ENCODE peak calls at places on chromosomes 5 and 9, in seven cellular contexts. A is GM23338, C is HCT116, Q is GM12878, J is SK-N-SH, V is K562, P is H1. N is an unnamed sample.
A peak's percentile ranks its signal among the peaks of the same experiment; 100 is the strongest.

GRCh38 chr5:148342371-148343048 is 7.2 kb downstream of the SPINK9 start:
- DNase-seq in A (no peak), C (no peak), Q (no peak), J (no peak), V (no peak), P (no peak), N (no peak)

GRCh38 chr9:93076101-93076791 is 17.7 kb downstream of the SUSD3 start:
- DNase-seq in A (no peak), C (no peak), Q (no peak), J (no peak), V (no peak), P (no peak), N (no peak)

GRCh38 chr5:137071941-137072340 is 427.2 kb downstream of the SPOCK1 start:
- DNase-seq in A (no peak), C (no peak), Q (no peak), J (no peak), V (no peak), P (no peak), N (peak; percentile 72)

GRCh38 chr5:154461531-154461930 is 15.7 kb downstream of the SAP30L start:
- DNase-seq in A (peak; percentile 71), C (no peak), Q (no peak), J (no peak), V (no peak), P (no peak), N (no peak)

GRCh38 chr5:140118294-140118936 is 4.5 kb downstream of the PURA start:
- DNase-seq in A (peak; percentile 47), C (no peak), Q (no peak), J (no peak), V (no peak), P (no peak), N (no peak)

GRCh38 chr9:129008469-129008965 is 19.6 kb downstream of the SH3GLB2 start:
- DNase-seq in A (no peak), C (no peak), Q (no peak), J (no peak), V (no peak), P (no peak), N (no peak)

GRCh38 chr5:83924171-83924570 is 203.5 kb upstream of the HAPLN1 start:
- DNase-seq in A (no peak), C (no peak), Q (no peak), J (no peak), V (no peak), P (no peak), N (peak; percentile 40)

GRCh38 chr9:19699757-19700156 is 89.1 kb downstream of the SLC24A2 start:
- DNase-seq in A (peak; percentile 34), C (no peak), Q (no peak), J (no peak), V (no peak), P (no peak), N (no peak)

GRCh38 chr9:77766587-77766986 is 118.5 kb upstream of the GNA14 start:
- DNase-seq in A (no peak), C (no peak), Q (no peak), J (no peak), V (no peak), P (no peak), N (no peak)

GRCh38 chr5:32450952-32451351 is 6.4 kb upstream of the ZFR start:
- DNase-seq in A (peak; percentile 58), C (peak; percentile 19), Q (no peak), J (no peak), V (peak; percentile 48), P (peak; percentile 36), N (no peak)

GRCh38 chr5:95817430-95817829 is 5.1 kb downstream of the GLRX start:
- DNase-seq in A (peak; percentile 52), C (no peak), Q (no peak), J (no peak), V (no peak), P (no peak), N (no peak)

GRCh38 chr5:169980418-169981053 is at the start of gene INSYN2B:
- DNase-seq in A (peak; percentile 96), C (peak; percentile 56), Q (no peak), J (peak; percentile 63), V (peak; percentile 67), P (peak; percentile 89), N (peak; percentile 96)

GRCh38 chr9:74858753-74859414 is 28.8 kb downstream of the TRPM6 start:
- DNase-seq in A (no peak), C (no peak), Q (no peak), J (no peak), V (no peak), P (no peak), N (no peak)

GRCh38 chr9:38311382-38312270 is 80.9 kb upstream of the ALDH1B1 start:
- DNase-seq in A (peak; percentile 32), C (no peak), Q (no peak), J (no peak), V (no peak), P (peak; percentile 47), N (no peak)

DNA sequence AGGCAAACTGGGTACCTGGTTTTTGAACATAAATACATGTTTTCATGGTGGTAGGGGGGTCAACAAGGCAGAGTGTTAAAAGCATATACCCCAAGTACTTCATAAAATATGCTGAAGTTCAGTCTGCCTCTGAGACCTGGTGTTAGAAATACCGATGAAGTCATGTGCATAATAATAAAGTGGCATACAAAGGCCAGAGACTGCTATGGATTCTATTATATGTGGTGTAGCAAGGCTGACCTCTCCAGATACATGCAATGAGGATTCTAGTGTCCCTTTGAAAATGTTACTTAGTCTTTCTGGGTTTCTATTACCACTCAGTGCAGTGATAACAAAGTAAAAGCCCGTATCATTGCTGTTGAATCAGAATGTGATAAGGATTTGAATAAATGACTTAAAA is 487.5 kb upstream of the ZNF608 start:
- DNase-seq in A (no peak), C (no peak), Q (no peak), J (no peak), V (no peak), P (no peak), N (no peak)
- TF ChIP-seq POLR2AphosphoS5 in A (no peak), C (no peak), Q (no peak), J (no peak), V (no peak), P (no peak), N (no peak)

GRCh38 chr5:103908327-103909099 is 345.9 kb upstream of the NUDT12 start:
- DNase-seq in A (no peak), C (no peak), Q (no peak), J (no peak), V (no peak), P (no peak), N (no peak)
- H2AFZ ChIP-seq in A (peak overlapping the region; percentile 85), C (no peak overlapping the region), Q (no peak overlapping the region), J (no peak overlapping the region), V (no peak overlapping the region), P (peak overlapping the region; percentile 58), N (no peak overlapping the region)

GRCh38 chr5:172361566-172362238 is 78.1 kb upstream of the UBTD2 start:
- DNase-seq in A (no peak), C (peak; percentile 48), Q (peak; percentile 55), J (no peak), V (no peak), P (no peak), N (peak; percentile 40)
- TF ChIP-seq POLR2AphosphoS5 in A (no peak), C (peak; percentile 26), Q (no peak), J (no peak), V (no peak), P (no peak), N (no peak)

GRCh38 chr9:133509179-133510083 is 15.3 kb downstream of the MYMK start:
- DNase-seq in A (peak; percentile 77), C (no peak), Q (no peak), J (peak; percentile 67), V (no peak), P (no peak), N (no peak)
- H2AFZ ChIP-seq in A (peak overlapping the region; percentile 73), C (no peak overlapping the region), Q (no peak overlapping the region), J (no peak overlapping the region), V (no peak overlapping the region), P (no peak overlapping the region), N (no peak overlapping the region)

N was measured in endothelial cell of umbilical vein.